ENCODE peak calls at places on chromosomes 3 and 15, in nine cellular contexts. K, X, F, H, L, S, J, B and I are unnamed samples.

GRCh38 chr15:69576948-69577351 is 124.3 kb downstream of the RPLP1 start:
- DNase-seq in K (no peak), X (no peak), F (no peak), H (no peak), L (no peak), S (no peak), J (no peak), B (no peak), I (no peak)

GRCh38 chr15:89435346-89435745 is 61.0 kb downstream of the RHCG start:
- DNase-seq in K (no peak), X (no peak), F (no peak), H (no peak), L (no peak), S (no peak), J (no peak), B (no peak), I (no peak)

GRCh38 chr3:24963762-24964625 is 464.1 kb upstream of the RARB start:
- DNase-seq in K (no peak), X (peak), F (no peak), H (no peak), L (no peak), S (peak), J (peak), B (no peak), I (no peak)

GRCh38 chr15:94131875-94132274 is 99.5 kb upstream of the MCTP2 start:
- DNase-seq in K (no peak), X (no peak), F (no peak), H (no peak), L (no peak), S (no peak), J (peak), B (no peak), I (no peak)

GRCh38 chr15:25905140-25905539 is 42.0 kb upstream of the ATP10A start:
- DNase-seq in K (no peak), X (peak), F (peak), H (peak), L (no peak), S (peak), J (peak), B (no peak), I (no peak)

GRCh38 chr3:16378920-16379319 is 113.9 kb downstream of the OXNAD1 start:
- DNase-seq in K (no peak), X (peak), F (no peak), H (no peak), L (no peak), S (no peak), J (peak), B (no peak), I (peak)

GRCh38 chr3:48433472-48434118 is 3.7 kb upstream of the PLXNB1 start:
- DNase-seq in K (no peak), X (peak), F (no peak), H (no peak), L (peak), S (no peak), J (peak), B (no peak), I (no peak)

GRCh38 chr15:70023769-70024491 is 73.8 kb downstream of the TLE3 start:
- DNase-seq in K (no peak), X (peak), F (peak), H (peak), L (peak), S (no peak), J (peak), B (no peak), I (no peak)

GRCh38 chr3:181711325-181712135 is at the start of gene SOX2:
- DNase-seq in K (no peak), X (peak), F (no peak), H (no peak), L (peak), S (peak), J (peak), B (peak), I (no peak)

DNA sequence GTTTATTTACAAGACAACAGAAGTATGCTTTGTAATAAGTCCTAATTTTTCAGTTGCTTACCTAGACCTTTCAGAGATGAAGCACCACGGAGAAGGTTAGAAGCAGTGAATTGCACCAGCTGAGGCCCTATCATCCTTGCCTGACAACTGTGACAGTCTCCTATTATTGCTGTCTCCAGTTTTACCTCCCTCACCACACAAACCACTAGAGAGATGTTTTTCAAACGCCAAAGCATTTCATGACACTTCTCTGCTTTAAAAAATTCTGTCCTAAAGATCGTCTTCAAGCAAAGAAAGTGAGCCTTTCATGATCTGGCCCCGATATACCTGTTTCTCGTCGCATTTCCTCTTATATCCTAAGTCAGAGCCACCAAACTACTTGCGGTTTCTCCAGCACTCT is 72.3 kb upstream of the TSPAN3 start:
- DNase-seq in K (no peak), X (no peak), F (no peak), H (no peak), L (no peak), S (no peak), J (no peak), B (no peak), I (no peak)
- H3K4me3 ChIP-seq in K (no peak), X (no peak), F (no peak), H (no peak), L (no peak), S (no peak), J (no peak), B (no peak), I (no peak)

GRCh38 chr3:34277110-34277509 is 478.7 kb downstream of the PDCD6IP start:
- DNase-seq in K (no peak), X (no peak), F (no peak), H (no peak), L (no peak), S (no peak), J (no peak), B (no peak), I (no peak)
- TF ChIP-seq CTCF in K (no peak), X (no peak), F (no peak), H (no peak), L (no peak), S (no peak), J (peak), B (peak), I (no peak)

DNA sequence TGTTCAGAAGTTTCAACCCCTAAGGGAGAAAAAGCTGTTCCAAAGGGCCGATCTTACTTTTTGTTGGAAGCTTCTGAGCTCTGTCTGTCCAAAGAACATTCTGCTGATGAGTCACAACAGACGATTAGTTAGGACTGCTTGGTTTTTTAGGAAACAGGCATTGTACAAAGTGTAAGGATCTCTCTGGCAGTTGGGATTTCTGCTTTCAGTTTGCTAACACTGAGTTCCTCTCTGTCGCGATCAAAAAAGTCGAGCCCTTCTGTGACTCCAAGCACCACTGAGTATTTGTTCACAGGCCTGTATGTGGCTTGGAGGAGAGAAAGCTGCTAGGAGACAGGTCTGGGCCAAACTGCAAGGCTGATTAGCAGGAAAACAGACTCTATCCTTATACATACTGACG is 91.8 kb upstream of the PFN2 start:
- DNase-seq in K (no peak), X (peak), F (peak), H (no peak), L (no peak), S (no peak), J (peak), B (no peak), I (no peak)
- H3K4me3 ChIP-seq in K (peak), X (peak), F (peak), H (peak), L (no peak), S (no peak), J (peak), B (no peak), I (no peak)

GRCh38 chr15:92224843-92225242 is 168.8 kb upstream of the ST8SIA2 start:
- DNase-seq in K (no peak), X (no peak), F (no peak), H (no peak), L (no peak), S (no peak), J (no peak), B (no peak), I (no peak)

GRCh38 chr15:92228830-92229229 is 164.9 kb upstream of the ST8SIA2 start:
- DNase-seq in K (no peak), X (no peak), F (no peak), H (no peak), L (no peak), S (no peak), J (no peak), B (no peak), I (no peak)

GRCh38 chr15:92231461-92231860 is 162.2 kb upstream of the ST8SIA2 start:
- DNase-seq in K (no peak), X (no peak), F (no peak), H (no peak), L (no peak), S (no peak), J (no peak), B (no peak), I (no peak)

GRCh38 chr15:92226020-92226612 is 167.6 kb upstream of the ST8SIA2 start:
- DNase-seq in K (no peak), X (no peak), F (peak), H (no peak), L (no peak), S (peak), J (no peak), B (peak), I (no peak)
- TF ChIP-seq CTCF in K (peak), X (peak), F (peak), H (peak), L (peak), S (peak), J (no peak), B (peak), I (peak)

DNA sequence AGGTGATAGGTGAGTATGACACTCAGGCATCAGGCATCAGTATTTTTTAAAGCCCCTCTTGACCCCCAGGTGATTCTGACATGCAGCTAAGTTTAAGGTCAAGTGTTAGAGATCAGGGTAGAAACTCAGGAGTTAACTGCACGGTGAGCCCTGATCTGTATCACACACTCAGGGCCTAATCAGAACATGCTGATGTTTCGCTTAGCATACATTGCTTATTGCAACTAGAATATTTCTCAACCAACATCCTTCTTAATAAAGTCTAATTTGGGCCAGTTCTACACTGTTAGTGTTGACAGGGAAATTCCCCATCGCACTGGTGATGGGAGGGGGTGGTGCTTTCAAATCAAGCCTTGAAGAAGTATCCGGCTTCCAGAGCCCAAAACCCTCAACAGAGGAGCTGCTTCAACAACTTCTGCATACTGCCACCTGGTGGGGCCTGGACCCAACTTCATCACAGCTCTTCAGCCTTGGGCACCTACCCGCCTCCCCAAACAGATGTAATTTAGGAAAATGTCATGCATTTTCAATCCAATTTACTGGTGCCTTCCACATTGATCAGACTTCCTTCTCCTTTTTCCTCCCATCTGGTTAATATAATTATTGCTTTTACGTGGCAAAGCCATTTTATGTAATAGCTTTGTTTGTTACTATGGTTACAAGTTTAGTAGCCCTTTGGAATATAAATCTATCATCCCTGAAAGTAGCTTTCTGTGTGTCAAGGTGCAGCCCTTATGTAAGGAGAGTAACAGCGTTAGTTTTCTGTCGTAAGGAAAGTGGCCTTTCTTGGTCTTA is 312.2 kb downstream of the RORA start:
- DNase-seq in K (no peak), X (peak), F (peak), H (peak), L (peak), S (peak), J (peak), B (peak), I (peak)
- H3K4me3 ChIP-seq in K (no peak), X (no peak), F (no peak), H (peak), L (no peak), S (no peak), J (no peak), B (peak), I (no peak)

GRCh38 chr3:57423335-57423734 is 120.8 kb downstream of the DNAH12 start:
- DNase-seq in K (no peak), X (no peak), F (no peak), H (no peak), L (no peak), S (no peak), J (no peak), B (no peak), I (no peak)
- TF ChIP-seq CTCF in K (no peak), X (no peak), F (no peak), H (no peak), L (no peak), S (no peak), J (no peak), B (no peak), I (no peak)